ENCODE peak calls at places on chromosomes 4 and X, in six cellular contexts. P is T-helper 9 cell; E is activated naive CD8-positive, alpha-beta T cell treated with anti-CD3 and anti-CD28 coated beads, Interleukin-2, amount 50 U/mL, for 16 hours; V is kidney tubule cell; K is NCI-H187 treated with DMSO at 0.1 percent for 48 hours; M is T-cell. F is an unnamed sample.
A peak's percentile ranks its signal among the peaks of the same experiment; 100 is the strongest.

GRCh38 chr4:119940557-119940956 is 126.1 kb downstream of the MAD2L1 start:
- DNase-seq in M (no peak), E (no peak), V (no peak), P (no peak), K (no peak), F (no peak)

GRCh38 chrX:45164021-45164621 is 36.6 kb downstream of the DIPK2B start:
- DNase-seq in V (no peak), K (no peak), P (no peak), M (no peak), E (no peak), F (no peak)

GRCh38 chr4:152983774-152984411 is 47.8 kb downstream of the FHDC1 start:
- DNase-seq in V (peak; percentile 96), M (no peak), E (no peak), P (no peak), K (no peak), F (no peak)

GRCh38 chrX:107894038-107894437 is 68.4 kb downstream of the MID2 start:
- DNase-seq in V (peak; percentile 72), E (no peak), P (no peak), K (peak; percentile 7), M (no peak), F (no peak)

GRCh38 chrX:47068720-47069119 is 9.5 kb upstream of the RGN start:
- DNase-seq in P (no peak), E (no peak), V (no peak), M (no peak), K (no peak), F (no peak)

GRCh38 chr4:118273642-118274041 is 79.2 kb downstream of the PRSS12 start:
- DNase-seq in V (no peak), M (no peak), K (no peak), E (no peak), P (no peak), F (no peak)

GRCh38 chr4:55765070-55765469 is 54.5 kb upstream of the EXOC1L start:
- DNase-seq in M (no peak), V (no peak), E (no peak), P (no peak), K (peak; percentile 62), F (no peak)

GRCh38 chrX:103248553-103248952 is 6.4 kb downstream of the TCEAL8 start:
- DNase-seq in M (no peak), K (no peak), E (no peak), V (peak; percentile 12), P (no peak), F (no peak)

GRCh38 chr4:3308691-3309090 is 15.9 kb downstream of the RGS12 start:
- DNase-seq in V (no peak), E (no peak), P (no peak), K (no peak), M (no peak), F (peak; percentile 29)